ENCODE peak calls at places on chromosomes 5 and 9, in four cellular contexts. J is H1, X is H9, Q is IMR-90. O is an unnamed sample.

GRCh38 chr5:32687167-32687831 is 23.8 kb upstream of the NPR3 start:
- DNase-seq in J (no peak), X (no peak), Q (peak; percentile 19), O (no peak)

GRCh38 chr5:176899296-176899891 is at the start of gene HK3:
- DNase-seq in J (no peak), X (no peak), Q (no peak), O (no peak)

GRCh38 chr9:19446361-19446861 is 37.6 kb downstream of the ACER2 start:
- DNase-seq in J (peak; percentile 56), X (peak; percentile 69), Q (no peak), O (no peak)

GRCh38 chr5:32542216-32543059 is 42.9 kb upstream of the SUB1 start:
- DNase-seq in J (no peak), X (no peak), Q (peak; percentile 84), O (no peak)

GRCh38 chr9:120569556-120569955 is 10.4 kb downstream of the CDK5RAP2 start:
- DNase-seq in J (no peak), X (no peak), Q (peak; percentile 11), O (no peak)

GRCh38 chr9:134585746-134586706 is 55.6 kb upstream of the COL5A1 start:
- DNase-seq in J (no peak), X (peak; percentile 36), Q (peak; percentile 75), O (peak; percentile 71)

GRCh38 chr5:176402684-176403083 is 13.7 kb downstream of the CLTB start:
- DNase-seq in J (no peak), X (no peak), Q (no peak), O (no peak)

GRCh38 chr5:34474573-34475021 is 181.5 kb upstream of the RAI14 start:
- DNase-seq in J (no peak), X (peak; percentile 56), Q (peak; percentile 77), O (peak; percentile 80)

GRCh38 chr9:93648181-93648580 is 71.8 kb downstream of the PHF2 start:
- DNase-seq in J (no peak), X (no peak), Q (no peak), O (no peak)

GRCh38 chr9:79682076-79682736 is 110.4 kb downstream of the TLE4 start:
- DNase-seq in J (no peak), X (no peak), Q (peak; percentile 38), O (no peak)

GRCh38 chr9:91775011-91775707 is 174.9 kb downstream of the ROR2 start:
- DNase-seq in J (peak; percentile 36), X (peak; percentile 84), Q (peak; percentile 58), O (peak; percentile 82)

GRCh38 chr9:98917691-98918487 is 25.8 kb upstream of the COL15A1 start:
- DNase-seq in J (no peak), X (no peak), Q (no peak), O (no peak)

GRCh38 chr9:94030318-94031179 is 53.7 kb upstream of the PTPDC1 start:
- DNase-seq in J (peak; percentile 43), X (peak; percentile 86), Q (peak; percentile 79), O (peak; percentile 91)

GRCh38 chr9:77020438-77021264 is 1.2 kb downstream of the FOXB2 start:
- DNase-seq in J (no peak), X (peak; percentile 38), Q (no peak), O (peak; percentile 18)

GRCh38 chr5:168165977-168166376 is 125.5 kb upstream of the WWC1 start:
- DNase-seq in J (no peak), X (no peak), Q (no peak), O (no peak)

GRCh38 chr5:68295772-68296171 is 80.2 kb downstream of the PIK3R1 start:
- DNase-seq in J (no peak), X (no peak), Q (no peak), O (no peak)

GRCh38 chr9:103014242-103014641 is 19.1 kb downstream of the CYLC2 start:
- DNase-seq in J (no peak), X (no peak), Q (no peak), O (no peak)

GRCh38 chr5:175226506-175226905 is 217.5 kb downstream of the DRD1 start:
- DNase-seq in J (no peak), X (no peak), Q (no peak), O (no peak)

GRCh38 chr9:27258662-27259061 is 38.3 kb downstream of the EQTN start:
- DNase-seq in J (no peak), X (no peak), Q (no peak), O (no peak)

GRCh38 chr5:43482490-43483064 is 1.1 kb downstream of the TMEM267 start:
- DNase-seq in J (no peak), X (no peak), Q (peak; percentile 28), O (peak; percentile 67)

GRCh38 chr5:17436345-17436744 is 61.7 kb upstream of the TAF11L2 start:
- DNase-seq in J (no peak), X (no peak), Q (no peak), O (no peak)

GRCh38 chr9:109232449-109232848 is 65.4 kb upstream of the FRRS1L start:
- DNase-seq in J (no peak), X (no peak), Q (peak; percentile 61), O (no peak)

GRCh38 chr5:119179857-119180641 is 109.2 kb downstream of the DMXL1 start:
- DNase-seq in J (no peak), X (no peak), Q (peak; percentile 52), O (no peak)

GRCh38 chr5:176870110-176870591 is 29.0 kb downstream of the HK3 start:
- DNase-seq in J (peak; percentile 21), X (peak; percentile 80), Q (peak; percentile 38), O (peak; percentile 70)

GRCh38 chr5:77180167-77181081 is 30.1 kb upstream of the PDE8B start:
- DNase-seq in J (no peak), X (no peak), Q (no peak), O (no peak)
- H4K5ac ChIP-seq in J (no peak overlapping the region), X (no peak overlapping the region), Q (no peak overlapping the region), O (no peak overlapping the region)

GRCh38 chr9:127870887-127871286 is 6.6 kb downstream of the AK1 start:
- DNase-seq in J (no peak), X (no peak), Q (no peak), O (no peak)
- H3K56ac ChIP-seq in J (no peak overlapping the region), X (no peak overlapping the region), Q (no peak overlapping the region), O (no peak overlapping the region)

GRCh38 chr5:58358436-58358835 is 101.5 kb downstream of the PLK2 start:
- DNase-seq in J (no peak), X (no peak), Q (no peak), O (no peak)
- H4K5ac ChIP-seq in J (no peak overlapping the region), X (no peak overlapping the region), Q (no peak overlapping the region), O (no peak overlapping the region)

GRCh38 chr9:87795178-87795577 is 69.3 kb downstream of the CTSL start:
- DNase-seq in J (no peak), X (no peak), Q (no peak), O (peak; percentile 47)

GRCh38 chr9:87793292-87793691 is 67.4 kb downstream of the CTSL start:
- DNase-seq in J (no peak), X (no peak), Q (peak; percentile 87), O (peak; percentile 32)

GRCh38 chr9:87799503-87799902 is 73.6 kb downstream of the CTSL start:
- DNase-seq in J (no peak), X (no peak), Q (no peak), O (no peak)

GRCh38 chr9:87798276-87798833 is 72.4 kb downstream of the CTSL start:
- DNase-seq in J (no peak), X (no peak), Q (no peak), O (no peak)

GRCh38 chr9:87796232-87796631 is 70.3 kb downstream of the CTSL start:
- DNase-seq in J (no peak), X (no peak), Q (no peak), O (no peak)
- H3K56ac ChIP-seq in J (no peak overlapping the region), X (no peak overlapping the region), Q (no peak overlapping the region), O (no peak overlapping the region)

GRCh38 chr5:79577693-79578092 is 34.5 kb upstream of the TENT2 start:
- DNase-seq in J (no peak), X (no peak), Q (no peak), O (no peak)

GRCh38 chr5:79576606-79577289 is 35.5 kb upstream of the TENT2 start:
- DNase-seq in J (no peak), X (no peak), Q (no peak), O (peak; percentile 18)

GRCh38 chr5:79582186-79582585 is 30.1 kb upstream of the TENT2 start:
- DNase-seq in J (no peak), X (no peak), Q (no peak), O (no peak)

GRCh38 chr5:79581535-79581934 is 30.7 kb upstream of the TENT2 start:
- DNase-seq in J (no peak), X (no peak), Q (no peak), O (no peak)

GRCh38 chr5:79578876-79579275 is 33.4 kb upstream of the TENT2 start:
- DNase-seq in J (no peak), X (no peak), Q (no peak), O (no peak)
- H4K5ac ChIP-seq in J (no peak overlapping the region), X (no peak overlapping the region), Q (no peak overlapping the region), O (no peak overlapping the region)

GRCh38 chr9:38406476-38407186 is 14.1 kb downstream of the ALDH1B1 start:
- DNase-seq in J (no peak), X (no peak), Q (no peak), O (no peak)

GRCh38 chr9:38408719-38409118 is 15.5 kb downstream of the IGFBPL1 start:
- DNase-seq in J (no peak), X (no peak), Q (no peak), O (no peak)

GRCh38 chr9:38405841-38406240 is 13.3 kb downstream of the ALDH1B1 start:
- DNase-seq in J (no peak), X (no peak), Q (peak; percentile 21), O (no peak)

GRCh38 chr9:38401994-38402393 is 9.5 kb downstream of the ALDH1B1 start:
- DNase-seq in J (no peak), X (no peak), Q (no peak), O (no peak)

DNA sequence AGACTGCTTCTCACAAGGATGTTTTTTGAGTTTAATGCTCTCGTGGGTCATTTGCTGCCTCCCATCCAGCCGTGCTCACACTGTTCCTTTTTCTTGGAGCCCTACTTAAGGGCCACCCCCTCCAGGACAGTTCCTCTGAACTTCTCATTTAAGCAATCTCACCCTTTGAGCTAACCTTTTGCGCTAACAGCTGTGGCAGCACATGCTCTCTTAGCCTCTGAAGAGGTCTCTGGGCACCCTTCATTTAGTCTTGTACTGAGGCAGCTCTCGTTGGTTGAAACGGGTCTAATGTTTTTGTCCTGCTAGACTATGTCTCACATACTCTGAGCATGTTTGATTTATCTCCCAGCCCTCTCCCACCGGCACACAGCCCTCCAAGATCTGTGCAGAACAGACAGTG is 11.8 kb downstream of the ALDH1B1 start:
- DNase-seq in J (no peak), X (no peak), Q (no peak), O (no peak)
- H3K56ac ChIP-seq in J (no peak overlapping the region), X (no peak overlapping the region), Q (no peak overlapping the region), O (no peak overlapping the region)

GRCh38 chr5:138275895-138276294 is 1.5 kb upstream of the GFRA3 start:
- DNase-seq in J (no peak), X (no peak), Q (no peak), O (no peak)

GRCh38 chr5:138275379-138275782 is 960 bp upstream of the GFRA3 start:
- DNase-seq in J (no peak), X (no peak), Q (no peak), O (peak; percentile 31)

GRCh38 chr5:138276402-138277054 is 2.1 kb upstream of the GFRA3 start:
- DNase-seq in J (no peak), X (no peak), Q (no peak), O (peak; percentile 14)

GRCh38 chr5:138282918-138283742 is 8.7 kb upstream of the GFRA3 start:
- DNase-seq in J (no peak), X (peak; percentile 70), Q (peak; percentile 67), O (peak; percentile 84)

DNA sequence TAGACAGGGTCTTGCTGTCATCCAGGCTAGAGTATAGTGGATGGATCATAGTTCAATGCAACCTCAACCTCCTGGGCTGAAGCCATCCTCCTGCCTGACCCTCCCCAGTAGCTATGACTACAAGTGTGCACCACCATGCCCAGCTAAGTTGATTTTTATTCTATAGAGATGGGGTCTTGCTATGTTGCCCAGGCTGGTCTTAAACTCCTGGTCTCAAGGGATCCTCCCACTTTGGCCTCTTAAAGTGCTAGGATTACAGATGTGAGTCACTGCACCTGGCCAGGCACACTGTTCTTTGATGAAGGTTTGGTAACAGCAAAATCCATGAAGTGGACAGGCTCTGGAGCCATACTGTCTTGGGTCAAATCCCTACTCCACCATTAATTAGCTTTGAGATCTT is 6.5 kb upstream of the GFRA3 start:
- DNase-seq in J (no peak), X (no peak), Q (no peak), O (no peak)
- H4K5ac ChIP-seq in J (no peak overlapping the region), X (no peak overlapping the region), Q (no peak overlapping the region), O (no peak overlapping the region)